ENCODE peak calls at places on chromosomes 7 and 10, in ten cellular contexts. F, P, B, M, X, R, H, N, Q and V are unnamed samples.

GRCh38 chr7:22452142-22452763 is 47.7 kb downstream of the STEAP1B start:
- DNase-seq in B (peak), F (peak), M (no peak), R (peak), N (no peak), P (peak), H (peak), Q (no peak), X (peak), V (peak)

GRCh38 chr7:152489044-152489443 is 53.2 kb upstream of the KMT2C start:
- DNase-seq in N (no peak), R (no peak), P (no peak), Q (no peak), F (no peak), X (no peak), H (no peak), B (no peak), M (no peak), V (no peak)

GRCh38 chr10:11237571-11237970 is 219.9 kb downstream of the CELF2 start:
- DNase-seq in Q (no peak), R (no peak), P (no peak), M (no peak), X (no peak), N (no peak), H (no peak), F (peak), B (no peak), V (no peak)

GRCh38 chr7:106061301-106061979 is 50.7 kb downstream of the SYPL1 start:
- DNase-seq in X (no peak), H (no peak), N (no peak), B (no peak), R (no peak), Q (no peak), M (no peak), F (no peak), P (peak), V (no peak)

GRCh38 chr10:132140167-132140925 is 46.4 kb upstream of the DPYSL4 start:
- DNase-seq in N (no peak), M (no peak), F (no peak), H (no peak), Q (no peak), P (peak), X (no peak), R (no peak), B (peak), V (no peak)

GRCh38 chr10:4835494-4835918 is 9.5 kb downstream of the AKR1E2 start:
- DNase-seq in N (no peak), R (no peak), X (no peak), B (no peak), P (no peak), Q (no peak), M (no peak), H (no peak), F (peak), V (no peak)

GRCh38 chr7:105791926-105792325 is 84.5 kb downstream of the ATXN7L1 start:
- DNase-seq in M (no peak), H (no peak), Q (no peak), P (no peak), F (no peak), N (no peak), B (no peak), R (no peak), X (no peak), V (no peak)

GRCh38 chr7:117110480-117111315 is 157.4 kb downstream of the ST7 start:
- DNase-seq in F (peak), N (no peak), R (no peak), X (no peak), Q (peak), H (no peak), B (no peak), M (no peak), P (peak), V (no peak)

GRCh38 chr10:110321869-110322620 is 17.3 kb upstream of the SMNDC1 start:
- DNase-seq in N (no peak), X (no peak), B (no peak), H (no peak), F (no peak), Q (no peak), M (no peak), P (no peak), R (no peak), V (no peak)

GRCh38 chr7:80918406-80918805 is 445 bp downstream of the SEMA3C start:
- DNase-seq in H (no peak), M (no peak), P (no peak), X (peak), F (peak), Q (no peak), N (no peak), R (no peak), B (no peak), V (no peak)

GRCh38 chr10:69571618-69572158 is 1.5 kb downstream of the NEUROG3 start:
- DNase-seq in B (no peak), N (no peak), X (no peak), R (no peak), H (no peak), Q (no peak), F (no peak), P (no peak), M (no peak), V (no peak)

GRCh38 chr7:21731977-21732376 is 189.1 kb downstream of the DNAH11 start:
- DNase-seq in Q (no peak), N (no peak), F (no peak), X (no peak), H (no peak), B (no peak), R (no peak), M (no peak), P (no peak), V (no peak)

GRCh38 chr10:93431361-93431760 is 50.8 kb downstream of the MYOF start:
- DNase-seq in H (no peak), Q (no peak), R (no peak), F (no peak), N (no peak), X (no peak), M (no peak), B (no peak), P (no peak), V (no peak)

GRCh38 chr7:37330775-37331174 is 117.9 kb downstream of the ELMO1 start:
- DNase-seq in H (no peak), N (no peak), P (no peak), Q (no peak), X (no peak), F (no peak), M (no peak), B (no peak), R (no peak), V (no peak)

GRCh38 chr10:18545626-18546025 is 105.8 kb downstream of the NSUN6 start:
- DNase-seq in F (no peak), R (peak), X (no peak), B (no peak), M (no peak), N (no peak), Q (no peak), P (no peak), H (no peak), V (no peak)

GRCh38 chr7:144821069-144821468 is 14.8 kb downstream of the TPK1 start:
- DNase-seq in F (peak), B (no peak), M (no peak), H (no peak), N (no peak), R (no peak), X (no peak), Q (no peak), P (no peak), V (no peak)

GRCh38 chr10:101564490-101564991 is 23.5 kb downstream of the POLL start:
- DNase-seq in F (no peak), X (no peak), M (no peak), H (no peak), R (no peak), Q (no peak), P (no peak), B (no peak), N (no peak), V (no peak)

GRCh38 chr10:17075510-17075909 is 54.1 kb downstream of the CUBN start:
- DNase-seq in P (no peak), H (peak), B (no peak), X (no peak), M (no peak), Q (no peak), F (no peak), N (no peak), R (peak), V (no peak)

GRCh38 chr7:128841961-128842673 is 11.9 kb downstream of the FLNC start:
- DNase-seq in Q (peak), H (no peak), X (peak), M (no peak), B (peak), N (no peak), R (peak), F (peak), P (no peak), V (peak)

GRCh38 chr10:28177944-28178637 is 124.8 kb downstream of the MPP7 start:
- DNase-seq in P (no peak), X (no peak), N (no peak), M (no peak), F (peak), H (no peak), R (peak), Q (no peak), B (no peak), V (no peak)

GRCh38 chr10:132626019-132626760 is 88.6 kb downstream of the INPP5A start:
- DNase-seq in M (no peak), X (peak), H (no peak), N (no peak), B (peak), P (peak), R (no peak), F (no peak), Q (no peak), V (no peak)

GRCh38 chr10:103715430-103715829 is 139.9 kb downstream of the SH3PXD2A start:
- DNase-seq in N (no peak), F (no peak), B (no peak), P (no peak), R (peak), H (peak), Q (no peak), M (no peak), X (no peak), V (no peak)

GRCh38 chr7:142866361-142867096 is 11.7 kb downstream of the EPHB6 start:
- DNase-seq in F (peak), H (no peak), P (no peak), Q (no peak), B (no peak), R (peak), X (peak), N (no peak), M (no peak), V (peak)

GRCh38 chr7:104958278-104958903 is 55.6 kb upstream of the KMT2E start:
- DNase-seq in X (no peak), Q (no peak), R (no peak), B (no peak), P (no peak), F (no peak), N (no peak), M (no peak), H (peak), V (peak)

GRCh38 chr10:94268652-94269051 is 94.1 kb downstream of the NOC3L start:
- DNase-seq in X (no peak), B (no peak), Q (no peak), N (no peak), P (no peak), F (no peak), M (no peak), H (no peak), R (no peak), V (no peak)

GRCh38 chr10:131141645-131142445 is 169.7 kb downstream of the TCERG1L start:
- DNase-seq in B (peak), Q (peak), X (no peak), P (no peak), F (no peak), M (no peak), N (no peak), R (no peak), H (no peak), V (no peak)

GRCh38 chr10:123009105-123009805 is 449 bp downstream of the ACADSB start:
- DNase-seq in R (no peak), Q (no peak), F (peak), H (no peak), P (peak), N (no peak), M (no peak), X (peak), B (peak), V (peak)

GRCh38 chr10:63206576-63206975 is 73.4 kb downstream of the NRBF2 start:
- DNase-seq in H (no peak), R (no peak), P (no peak), M (no peak), F (no peak), Q (no peak), N (no peak), X (no peak), B (no peak), V (no peak)

GRCh38 chr7:128076831-128077271 is 45.6 kb upstream of the LRRC4 start:
- DNase-seq in Q (peak), P (no peak), N (no peak), X (no peak), B (peak), H (no peak), F (no peak), M (peak), R (peak), V (no peak)

GRCh38 chr7:27161214-27161720 is 4.1 kb downstream of the HOXA9 start:
- DNase-seq in N (no peak), P (peak), H (no peak), R (no peak), B (no peak), X (no peak), M (no peak), Q (no peak), F (no peak), V (no peak)

GRCh38 chr7:2530076-2530967 is 10.7 kb downstream of the LFNG start:
- DNase-seq in R (no peak), F (peak), P (peak), M (no peak), Q (peak), H (no peak), X (no peak), B (peak), N (no peak), V (no peak)

GRCh38 chr10:49594594-49594993 is 15.5 kb upstream of the SLC18A3 start:
- DNase-seq in Q (peak), X (peak), P (no peak), R (peak), F (peak), B (no peak), H (peak), N (no peak), M (no peak), V (peak)

GRCh38 chr7:151851160-151851751 is 25.7 kb downstream of the PRKAG2 start:
- DNase-seq in H (peak), M (no peak), B (peak), X (no peak), F (peak), N (no peak), R (no peak), Q (no peak), P (peak), V (no peak)

GRCh38 chr7:153443031-153443430 is 609.2 kb upstream of the DPP6 start:
- DNase-seq in X (no peak), N (no peak), H (no peak), B (no peak), R (no peak), P (no peak), Q (no peak), M (no peak), F (no peak), V (no peak)

GRCh38 chr7:114413741-114414140 is 874 bp upstream of the FOXP2 start:
- DNase-seq in H (no peak), X (no peak), F (no peak), R (no peak), P (no peak), N (no peak), Q (no peak), M (no peak), B (no peak), V (no peak)